ENCODE peak calls at places on chromosomes 4 and X, in four cellular contexts. L is K562, H is GM12878, A is HL-60. V is an unnamed sample.

GRCh38 chr4:74543983-74544382 is 99.0 kb downstream of the AREG start:
- DNase-seq in L (no peak), H (no peak), A (no peak), V (no peak)

GRCh38 chr4:18850763-18851331 is 829.3 kb upstream of the LCORL start:
- DNase-seq in L (no peak), H (no peak), A (no peak), V (no peak)

GRCh38 chr4:8912089-8912455 is 40.4 kb upstream of the HMX1 start:
- DNase-seq in L (no peak), H (no peak), A (no peak), V (no peak)

GRCh38 chr4:172127168-172127567 is 314.0 kb downstream of the GALNTL6 start:
- DNase-seq in L (no peak), H (no peak), A (no peak), V (no peak)

GRCh38 chrX:45769919-45770582 is 569.4 kb upstream of the DIPK2B start:
- DNase-seq in L (peak; percentile 73), H (peak; percentile 51), A (no peak), V (peak; percentile 20)

GRCh38 chrX:152399395-152399794 is 51.7 kb downstream of the GABRA3 start:
- DNase-seq in L (no peak), H (no peak), A (no peak), V (no peak)

GRCh38 chr4:110753461-110753860 is 130.6 kb upstream of the PITX2 start:
- DNase-seq in L (no peak), H (no peak), A (no peak), V (no peak)

GRCh38 chr4:102794999-102795398 is 32.4 kb downstream of the UBE2D3 start:
- DNase-seq in L (no peak), H (no peak), A (no peak), V (no peak)

GRCh38 chr4:105895609-105896460 is 564 bp downstream of the NPNT start:
- DNase-seq in L (no peak), H (no peak), A (no peak), V (peak; percentile 17)

GRCh38 chrX:12702509-12703091 is 88.6 kb upstream of the PRPS2 start:
- DNase-seq in L (peak; percentile 8), H (no peak), A (no peak), V (no peak)

GRCh38 chr4:76950052-76950845 is 697 bp downstream of the SEPTIN11 start:
- DNase-seq in L (peak; percentile 51), H (no peak), A (no peak), V (peak; percentile 35)

GRCh38 chr4:2412885-2413716 is 5.3 kb downstream of the ZFYVE28 start:
- DNase-seq in L (peak; percentile 78), H (peak; percentile 91), A (peak; percentile 93), V (peak; percentile 54)

GRCh38 chr4:99210789-99211188 is 8.3 kb downstream of the ADH6 start:
- DNase-seq in L (no peak), H (no peak), A (no peak), V (no peak)

GRCh38 chrX:11540532-11541377 is 125.0 kb downstream of the ARHGAP6 start:
- DNase-seq in L (no peak), H (peak; percentile 34), A (no peak), V (no peak)

GRCh38 chrX:133185938-133186337 is 32.2 kb downstream of the TFDP3 start:
- DNase-seq in L (no peak), H (no peak), A (no peak), V (no peak)

GRCh38 chr4:17636696-17637351 is 22.4 kb downstream of the MED28 start:
- DNase-seq in L (peak; percentile 77), H (no peak), A (peak; percentile 38), V (peak; percentile 72)

GRCh38 chr4:26525136-26525535 is 34.9 kb upstream of the CCKAR start:
- DNase-seq in L (no peak), H (no peak), A (no peak), V (no peak)

GRCh38 chrX:7139202-7140081 is 8.1 kb upstream of the STS start:
- DNase-seq in L (no peak), H (no peak), A (no peak), V (no peak)

GRCh38 chr4:22410645-22411247 is 105.1 kb downstream of the ADGRA3 start:
- DNase-seq in L (no peak), H (no peak), A (no peak), V (no peak)

GRCh38 chr4:101969965-101970364 is 179.4 kb downstream of the BANK1 start:
- DNase-seq in L (no peak), H (no peak), A (no peak), V (no peak)

GRCh38 chr4:63348735-63349673 is 1060.2 kb downstream of the TECRL start:
- DNase-seq in L (no peak), H (no peak), A (no peak), V (no peak)

GRCh38 chr4:74583066-74583700 is 138.2 kb downstream of the AREG start:
- DNase-seq in L (no peak), H (no peak), A (no peak), V (no peak)

GRCh38 chrX:72539822-72540221 is 32.8 kb downstream of the HDAC8 start:
- DNase-seq in L (no peak), H (no peak), A (no peak), V (no peak)

GRCh38 chr4:38664704-38665401 is 854 bp downstream of the KLF3 start:
- DNase-seq in L (peak; percentile 68), H (no peak), A (no peak), V (no peak)

GRCh38 chr4:182143086-182143821 is 99.9 kb upstream of the TENM3 start:
- DNase-seq in L (no peak), H (no peak), A (no peak), V (no peak)

GRCh38 chrX:74211911-74212310 is 92.1 kb upstream of the ZCCHC13 start:
- DNase-seq in L (no peak), H (no peak), A (no peak), V (no peak)

GRCh38 chr4:100591156-100591876 is 73.5 kb upstream of the EMCN start:
- DNase-seq in L (no peak), H (no peak), A (no peak), V (no peak)

GRCh38 chr4:112128452-112128851 is 16.8 kb upstream of the FAM241A start:
- DNase-seq in L (no peak), H (no peak), A (no peak), V (no peak)

GRCh38 chr4:78569291-78569821 is 17.8 kb downstream of the ANXA3 start:
- DNase-seq in L (no peak), H (no peak), A (no peak), V (no peak)

GRCh38 chr4:145427991-145428390 is 53.7 kb upstream of the SMAD1 start:
- DNase-seq in L (no peak), H (no peak), A (no peak), V (no peak)

GRCh38 chr4:24659241-24659961 is 75.0 kb upstream of the DHX15 start:
- DNase-seq in L (no peak), H (no peak), A (no peak), V (no peak)

GRCh38 chr4:135917016-135917415 is 1615.3 kb downstream of the PCDH18 start:
- DNase-seq in L (no peak), H (no peak), A (no peak), V (no peak)

GRCh38 chr4:90792689-90793088 is 665.5 kb downstream of the CCSER1 start:
- DNase-seq in L (no peak), H (no peak), A (no peak), V (no peak)

GRCh38 chr4:14831447-14831846 is 170.8 kb upstream of the CPEB2 start:
- DNase-seq in L (no peak), H (no peak), A (no peak), V (no peak)

DNA sequence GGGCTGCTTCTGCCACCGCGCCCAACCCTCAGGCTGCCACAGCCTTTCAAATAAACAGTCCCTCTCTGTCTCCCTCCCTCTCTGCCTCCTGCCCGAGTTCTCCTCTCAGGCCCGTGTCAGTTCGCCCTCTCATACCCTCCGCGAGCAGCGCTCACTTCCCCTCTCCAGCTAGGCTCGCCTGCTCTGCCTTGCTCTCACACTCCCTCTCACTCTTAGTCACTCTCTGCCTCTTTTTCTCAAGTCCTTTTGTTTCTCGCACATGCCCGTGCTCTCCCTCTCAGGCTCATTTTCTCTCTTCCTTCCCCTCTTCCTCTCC is 3.2 kb downstream of the EFNB1 start:
- DNase-seq in L (no peak), H (no peak), A (no peak), V (peak; percentile 42)
- TF ChIP-seq SPI1 in L (no peak), H (peak; percentile 71), A (peak; percentile 77), V (peak; percentile 72)

GRCh38 chr4:184815046-184815877 is 10.5 kb downstream of the ACSL1 start:
- DNase-seq in L (peak; percentile 79), H (peak; percentile 89), A (no peak), V (no peak)
- TF ChIP-seq SPI1 in L (no peak), H (no peak), A (no peak), V (no peak)

GRCh38 chrX:17977696-17978095 is 116.6 kb upstream of the RAI2 start:
- DNase-seq in L (no peak), H (no peak), A (no peak), V (no peak)

DNA sequence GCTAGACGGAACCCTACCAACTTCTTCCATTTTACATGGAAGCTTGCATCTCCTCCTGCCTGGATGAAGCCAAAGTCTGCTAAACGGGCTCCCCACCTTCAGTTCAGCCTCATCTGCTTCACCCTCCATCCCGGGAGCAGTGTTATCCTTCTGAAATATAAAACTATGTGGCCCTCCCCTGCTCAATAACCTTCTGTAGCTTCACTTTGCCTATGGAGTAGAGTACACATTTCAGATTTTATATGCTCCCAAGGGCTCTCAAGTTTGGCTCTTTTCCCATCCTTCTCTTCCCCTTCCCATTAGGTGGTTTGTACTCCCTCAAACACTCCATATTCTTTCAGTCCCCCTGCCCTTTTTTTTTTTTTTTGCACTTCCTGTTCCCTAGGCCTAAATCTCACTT is 115.9 kb upstream of the RAI2 start:
- DNase-seq in L (no peak), H (no peak), A (no peak), V (no peak)
- TF ChIP-seq SPI1 in L (no peak), H (no peak), A (no peak), V (no peak)

GRCh38 chr4:4260185-4260751 is 12.2 kb upstream of the TMEM128 start:
- DNase-seq in L (peak; percentile 54), H (no peak), A (no peak), V (peak; percentile 53)
- TF ChIP-seq SPI1 in L (no peak), H (no peak), A (no peak), V (no peak)

GRCh38 chr4:81445196-81445595 is 26.5 kb downstream of the RASGEF1B start:
- DNase-seq in L (no peak), H (no peak), A (no peak), V (no peak)
- TF ChIP-seq SPI1 in L (no peak), H (no peak), A (no peak), V (no peak)

V was measured in GM12891.